ENCODE peak calls at places on chromosomes 12 and 14, in eight cellular contexts. One of them, this sample, is unnamed.

GRCh38 chr12:94276725-94277124 is 128.3 kb downstream of the PLXNC1 start:
- DNase-seq in endothelial cell of umbilical vein: no peak
- DNase-seq in DMS153: no peak
- DNase-seq in activated effector memory CD4-positive, alpha-beta T cell treated with Interleukin-2 at 50 U/mL for 16 hours: no peak
- DNase-seq in caudate nucleus: no peak
- DNase-seq in aorta: no peak
- DNase-seq in left ventricle myocardium superior: no peak
- DNase-seq in GM20000: no peak
- DNase-seq in this sample: no peak

GRCh38 chr12:101230547-101230946 is 20.5 kb upstream of the SLC5A8 start:
- DNase-seq in caudate nucleus: no peak
- DNase-seq in GM20000: no peak
- DNase-seq in activated effector memory CD4-positive, alpha-beta T cell treated with Interleukin-2 at 50 U/mL for 16 hours: no peak
- DNase-seq in left ventricle myocardium superior: no peak
- DNase-seq in DMS153: no peak
- DNase-seq in aorta: no peak
- DNase-seq in endothelial cell of umbilical vein: no peak
- DNase-seq in this sample: no peak

GRCh38 chr12:96121271-96121711 is 72.9 kb upstream of the ELK3 start:
- DNase-seq in aorta: no peak
- DNase-seq in DMS153: no peak
- DNase-seq in activated effector memory CD4-positive, alpha-beta T cell treated with Interleukin-2 at 50 U/mL for 16 hours: no peak
- DNase-seq in GM20000: peak
- DNase-seq in caudate nucleus: no peak
- DNase-seq in endothelial cell of umbilical vein: peak
- DNase-seq in left ventricle myocardium superior: no peak
- DNase-seq in this sample: no peak

GRCh38 chr14:101707285-101707842 is 54.1 kb upstream of the PPP2R5C start:
- DNase-seq in activated effector memory CD4-positive, alpha-beta T cell treated with Interleukin-2 at 50 U/mL for 16 hours: peak
- DNase-seq in GM20000: peak
- DNase-seq in DMS153: no peak
- DNase-seq in endothelial cell of umbilical vein: peak
- DNase-seq in caudate nucleus: peak
- DNase-seq in aorta: peak
- DNase-seq in left ventricle myocardium superior: no peak
- DNase-seq in this sample: peak

GRCh38 chr12:93706824-93707223 is 29.6 kb downstream of the CRADD start:
- DNase-seq in left ventricle myocardium superior: no peak
- DNase-seq in endothelial cell of umbilical vein: no peak
- DNase-seq in caudate nucleus: no peak
- DNase-seq in DMS153: no peak
- DNase-seq in activated effector memory CD4-positive, alpha-beta T cell treated with Interleukin-2 at 50 U/mL for 16 hours: no peak
- DNase-seq in GM20000: no peak
- DNase-seq in aorta: no peak
- DNase-seq in this sample: no peak

GRCh38 chr12:131331148-131331750 is 377.5 kb downstream of the ADGRD1 start:
- DNase-seq in endothelial cell of umbilical vein: no peak
- DNase-seq in caudate nucleus: no peak
- DNase-seq in DMS153: no peak
- DNase-seq in activated effector memory CD4-positive, alpha-beta T cell treated with Interleukin-2 at 50 U/mL for 16 hours: no peak
- DNase-seq in GM20000: no peak
- DNase-seq in left ventricle myocardium superior: no peak
- DNase-seq in aorta: no peak
- DNase-seq in this sample: no peak

GRCh38 chr12:75724913-75725312 is 213.5 kb upstream of the KRR1 start:
- DNase-seq in GM20000: no peak
- DNase-seq in DMS153: peak
- DNase-seq in left ventricle myocardium superior: no peak
- DNase-seq in caudate nucleus: no peak
- DNase-seq in endothelial cell of umbilical vein: peak
- DNase-seq in aorta: no peak
- DNase-seq in activated effector memory CD4-positive, alpha-beta T cell treated with Interleukin-2 at 50 U/mL for 16 hours: no peak
- DNase-seq in this sample: no peak

GRCh38 chr12:56315256-56315625 is 547 bp downstream of the CNPY2 start:
- DNase-seq in aorta: no peak
- DNase-seq in activated effector memory CD4-positive, alpha-beta T cell treated with Interleukin-2 at 50 U/mL for 16 hours: no peak
- DNase-seq in left ventricle myocardium superior: no peak
- DNase-seq in DMS153: no peak
- DNase-seq in caudate nucleus: peak
- DNase-seq in GM20000: no peak
- DNase-seq in endothelial cell of umbilical vein: no peak
- DNase-seq in this sample: peak

GRCh38 chr14:94542111-94542810 is 19.0 kb upstream of the SERPINA4 start:
- DNase-seq in caudate nucleus: no peak
- DNase-seq in activated effector memory CD4-positive, alpha-beta T cell treated with Interleukin-2 at 50 U/mL for 16 hours: no peak
- DNase-seq in endothelial cell of umbilical vein: peak
- DNase-seq in GM20000: no peak
- DNase-seq in aorta: no peak
- DNase-seq in DMS153: no peak
- DNase-seq in left ventricle myocardium superior: no peak
- DNase-seq in this sample: no peak

GRCh38 chr12:78359530-78359929 is 505.0 kb upstream of the SYT1 start:
- DNase-seq in DMS153: no peak
- DNase-seq in caudate nucleus: no peak
- DNase-seq in left ventricle myocardium superior: no peak
- DNase-seq in GM20000: no peak
- DNase-seq in activated effector memory CD4-positive, alpha-beta T cell treated with Interleukin-2 at 50 U/mL for 16 hours: no peak
- DNase-seq in aorta: no peak
- DNase-seq in endothelial cell of umbilical vein: no peak
- DNase-seq in this sample: no peak

GRCh38 chr14:46661728-46662127 is 10.1 kb upstream of the RPL10L start:
- DNase-seq in GM20000: no peak
- DNase-seq in left ventricle myocardium superior: no peak
- DNase-seq in aorta: no peak
- DNase-seq in DMS153: no peak
- DNase-seq in endothelial cell of umbilical vein: no peak
- DNase-seq in activated effector memory CD4-positive, alpha-beta T cell treated with Interleukin-2 at 50 U/mL for 16 hours: no peak
- DNase-seq in caudate nucleus: no peak
- DNase-seq in this sample: peak

GRCh38 chr14:24285351-24285750 is 14.0 kb upstream of the RABGGTA start:
- DNase-seq in activated effector memory CD4-positive, alpha-beta T cell treated with Interleukin-2 at 50 U/mL for 16 hours: no peak
- DNase-seq in caudate nucleus: no peak
- DNase-seq in left ventricle myocardium superior: no peak
- DNase-seq in DMS153: no peak
- DNase-seq in GM20000: no peak
- DNase-seq in aorta: no peak
- DNase-seq in endothelial cell of umbilical vein: no peak
- DNase-seq in this sample: no peak

GRCh38 chr12:12627308-12627827 is 15.7 kb downstream of the CREBL2 start:
- DNase-seq in DMS153: no peak
- DNase-seq in endothelial cell of umbilical vein: no peak
- DNase-seq in GM20000: no peak
- DNase-seq in left ventricle myocardium superior: no peak
- DNase-seq in aorta: no peak
- DNase-seq in activated effector memory CD4-positive, alpha-beta T cell treated with Interleukin-2 at 50 U/mL for 16 hours: no peak
- DNase-seq in caudate nucleus: no peak
- DNase-seq in this sample: no peak

GRCh38 chr12:52581481-52581880 is 7.8 kb upstream of the KRT74 start:
- DNase-seq in activated effector memory CD4-positive, alpha-beta T cell treated with Interleukin-2 at 50 U/mL for 16 hours: no peak
- DNase-seq in DMS153: peak
- DNase-seq in caudate nucleus: no peak
- DNase-seq in left ventricle myocardium superior: no peak
- DNase-seq in GM20000: no peak
- DNase-seq in endothelial cell of umbilical vein: no peak
- DNase-seq in aorta: no peak
- DNase-seq in this sample: no peak

GRCh38 chr14:75011356-75012097 is 8.8 kb downstream of the EIF2B2 start:
- DNase-seq in DMS153: no peak
- DNase-seq in activated effector memory CD4-positive, alpha-beta T cell treated with Interleukin-2 at 50 U/mL for 16 hours: no peak
- DNase-seq in aorta: no peak
- DNase-seq in caudate nucleus: no peak
- DNase-seq in endothelial cell of umbilical vein: peak
- DNase-seq in left ventricle myocardium superior: no peak
- DNase-seq in GM20000: no peak
- DNase-seq in this sample: no peak

GRCh38 chr12:3670083-3670620 is 82.8 kb downstream of the CRACR2A start:
- DNase-seq in DMS153: no peak
- DNase-seq in left ventricle myocardium superior: no peak
- DNase-seq in GM20000: no peak
- DNase-seq in aorta: no peak
- DNase-seq in activated effector memory CD4-positive, alpha-beta T cell treated with Interleukin-2 at 50 U/mL for 16 hours: no peak
- DNase-seq in endothelial cell of umbilical vein: no peak
- DNase-seq in caudate nucleus: peak
- DNase-seq in this sample: no peak

GRCh38 chr14:103019827-103020226 is 37.5 kb downstream of the CDC42BPB start:
- DNase-seq in left ventricle myocardium superior: no peak
- DNase-seq in aorta: no peak
- DNase-seq in endothelial cell of umbilical vein: no peak
- DNase-seq in DMS153: no peak
- DNase-seq in GM20000: no peak
- DNase-seq in caudate nucleus: peak
- DNase-seq in activated effector memory CD4-positive, alpha-beta T cell treated with Interleukin-2 at 50 U/mL for 16 hours: no peak
- DNase-seq in this sample: no peak

This sample was measured in H7.